ENCODE peak calls at places on chromosomes 3 and 15, in four cellular contexts. One of them, this sample, is unnamed.

GRCh38 chr3:59839810-59840515 is 790.1 kb upstream of the CFAP20DC start:
- DNase-seq in astrocyte of the spinal cord: no peak
- DNase-seq in GM06990: peak; percentile 63
- DNase-seq in foreskin fibroblast: no peak
- DNase-seq in this sample: no peak

GRCh38 chr3:25831578-25831977 is 41.7 kb downstream of the OXSM start:
- DNase-seq in GM06990: no peak
- DNase-seq in astrocyte of the spinal cord: peak; percentile 48
- DNase-seq in foreskin fibroblast: peak; percentile 68
- DNase-seq in this sample: no peak

GRCh38 chr3:134369861-134370596 is 4.2 kb downstream of the AMOTL2 start:
- DNase-seq in GM06990: no peak
- DNase-seq in foreskin fibroblast: peak; percentile 34
- DNase-seq in astrocyte of the spinal cord: no peak
- DNase-seq in this sample: no peak

GRCh38 chr3:47347217-47347801 is 33.5 kb upstream of the PTPN23 start:
- DNase-seq in astrocyte of the spinal cord: peak; percentile 23
- DNase-seq in GM06990: peak; percentile 39
- DNase-seq in foreskin fibroblast: peak; percentile 38
- DNase-seq in this sample: no peak

GRCh38 chr3:115576325-115576724 is 47.0 kb upstream of the GAP43 start:
- DNase-seq in astrocyte of the spinal cord: no peak
- DNase-seq in GM06990: no peak
- DNase-seq in foreskin fibroblast: no peak
- DNase-seq in this sample: no peak

GRCh38 chr3:98612587-98612986 is 19.2 kb upstream of the CPOX start:
- DNase-seq in astrocyte of the spinal cord: no peak
- DNase-seq in GM06990: peak; percentile 57
- DNase-seq in foreskin fibroblast: no peak
- DNase-seq in this sample: peak; percentile 30

GRCh38 chr3:122258757-122259371 is 66.2 kb upstream of the CSTA start:
- DNase-seq in astrocyte of the spinal cord: peak; percentile 49
- DNase-seq in GM06990: peak; percentile 69
- DNase-seq in foreskin fibroblast: peak; percentile 65
- DNase-seq in this sample: peak; percentile 79

GRCh38 chr15:76667943-76668715 is 237.0 kb downstream of the SCAPER start:
- DNase-seq in astrocyte of the spinal cord: no peak
- DNase-seq in foreskin fibroblast: peak; percentile 5
- DNase-seq in GM06990: no peak
- DNase-seq in this sample: no peak

GRCh38 chr15:101013769-101014223 is 94.6 kb downstream of the LRRK1 start:
- DNase-seq in foreskin fibroblast: no peak
- DNase-seq in astrocyte of the spinal cord: no peak
- DNase-seq in GM06990: no peak
- DNase-seq in this sample: no peak

GRCh38 chr3:14861031-14861430 is 42.3 kb downstream of the FGD5 start:
- DNase-seq in GM06990: no peak
- DNase-seq in astrocyte of the spinal cord: no peak
- DNase-seq in foreskin fibroblast: no peak
- DNase-seq in this sample: no peak

GRCh38 chr15:75823860-75824613 is 19.2 kb upstream of the UBE2Q2 start:
- DNase-seq in foreskin fibroblast: no peak
- DNase-seq in astrocyte of the spinal cord: no peak
- DNase-seq in GM06990: no peak
- DNase-seq in this sample: no peak

GRCh38 chr15:81303241-81304225 is 20.4 kb downstream of the STARD5 start:
- DNase-seq in GM06990: no peak
- DNase-seq in astrocyte of the spinal cord: no peak
- DNase-seq in foreskin fibroblast: no peak
- DNase-seq in this sample: no peak

GRCh38 chr3:152517517-152517916 is 248.8 kb downstream of the MBNL1 start:
- DNase-seq in GM06990: no peak
- DNase-seq in foreskin fibroblast: no peak
- DNase-seq in astrocyte of the spinal cord: no peak
- DNase-seq in this sample: no peak

GRCh38 chr3:123719785-123720531 is 135.1 kb upstream of the HACD2 start:
- DNase-seq in astrocyte of the spinal cord: no peak
- DNase-seq in foreskin fibroblast: no peak
- DNase-seq in GM06990: no peak
- DNase-seq in this sample: no peak

GRCh38 chr15:59309405-59309804 is 63.3 kb downstream of the MYO1E start:
- DNase-seq in foreskin fibroblast: no peak
- DNase-seq in GM06990: no peak
- DNase-seq in astrocyte of the spinal cord: no peak
- DNase-seq in this sample: no peak

GRCh38 chr3:123861081-123861836 is 22.9 kb downstream of the MYLK start:
- DNase-seq in foreskin fibroblast: peak; percentile 29
- DNase-seq in astrocyte of the spinal cord: no peak
- DNase-seq in GM06990: no peak
- DNase-seq in this sample: no peak

GRCh38 chr3:188092648-188093047 is 61.3 kb upstream of the LPP start:
- DNase-seq in GM06990: no peak
- DNase-seq in astrocyte of the spinal cord: no peak
- DNase-seq in foreskin fibroblast: peak; percentile 65
- DNase-seq in this sample: no peak

GRCh38 chr3:60504827-60505457 is 746.3 kb downstream of the FHIT start:
- DNase-seq in foreskin fibroblast: no peak
- DNase-seq in astrocyte of the spinal cord: no peak
- DNase-seq in GM06990: peak; percentile 33
- DNase-seq in this sample: no peak

GRCh38 chr15:68403161-68403941 is 28.6 kb downstream of the ITGA11 start:
- DNase-seq in foreskin fibroblast: no peak
- DNase-seq in astrocyte of the spinal cord: no peak
- DNase-seq in GM06990: no peak
- DNase-seq in this sample: no peak

GRCh38 chr3:64399205-64399800 is 174.0 kb upstream of the PRICKLE2 start:
- DNase-seq in GM06990: no peak
- DNase-seq in foreskin fibroblast: peak; percentile 83
- DNase-seq in astrocyte of the spinal cord: peak; percentile 77
- DNase-seq in this sample: peak; percentile 60

GRCh38 chr3:127162947-127163645 is 29.8 kb upstream of the PRR23E start:
- DNase-seq in foreskin fibroblast: no peak
- DNase-seq in GM06990: no peak
- DNase-seq in astrocyte of the spinal cord: no peak
- DNase-seq in this sample: no peak

GRCh38 chr3:194205675-194206133 is 69.8 kb downstream of the HES1 start:
- DNase-seq in foreskin fibroblast: no peak
- DNase-seq in astrocyte of the spinal cord: peak; percentile 21
- DNase-seq in GM06990: no peak
- DNase-seq in this sample: peak; percentile 28

GRCh38 chr3:182241777-182242556 is 530.2 kb downstream of the SOX2 start:
- DNase-seq in astrocyte of the spinal cord: peak; percentile 89
- DNase-seq in foreskin fibroblast: peak; percentile 6
- DNase-seq in GM06990: no peak
- DNase-seq in this sample: no peak

GRCh38 chr15:74906193-74906449 is 530 bp downstream of the FAM219B start:
- DNase-seq in foreskin fibroblast: peak; percentile 59
- DNase-seq in astrocyte of the spinal cord: no peak
- DNase-seq in GM06990: no peak
- DNase-seq in this sample: no peak

GRCh38 chr3:157442729-157443128 is 6.1 kb downstream of the PTX3 start:
- DNase-seq in astrocyte of the spinal cord: no peak
- DNase-seq in foreskin fibroblast: peak; percentile 78
- DNase-seq in GM06990: no peak
- DNase-seq in this sample: no peak

GRCh38 chr3:157445897-157446296 is 9.2 kb downstream of the PTX3 start:
- DNase-seq in foreskin fibroblast: peak; percentile 85
- DNase-seq in astrocyte of the spinal cord: no peak
- DNase-seq in GM06990: no peak
- DNase-seq in this sample: no peak

GRCh38 chr3:157443873-157444770 is 7.5 kb downstream of the PTX3 start:
- DNase-seq in GM06990: no peak
- DNase-seq in foreskin fibroblast: peak; percentile 85
- DNase-seq in astrocyte of the spinal cord: no peak
- DNase-seq in this sample: no peak

GRCh38 chr3:157444789-157445188 is 8.1 kb downstream of the PTX3 start:
- DNase-seq in GM06990: no peak
- DNase-seq in astrocyte of the spinal cord: no peak
- DNase-seq in foreskin fibroblast: peak; percentile 66
- DNase-seq in this sample: no peak

DNA sequence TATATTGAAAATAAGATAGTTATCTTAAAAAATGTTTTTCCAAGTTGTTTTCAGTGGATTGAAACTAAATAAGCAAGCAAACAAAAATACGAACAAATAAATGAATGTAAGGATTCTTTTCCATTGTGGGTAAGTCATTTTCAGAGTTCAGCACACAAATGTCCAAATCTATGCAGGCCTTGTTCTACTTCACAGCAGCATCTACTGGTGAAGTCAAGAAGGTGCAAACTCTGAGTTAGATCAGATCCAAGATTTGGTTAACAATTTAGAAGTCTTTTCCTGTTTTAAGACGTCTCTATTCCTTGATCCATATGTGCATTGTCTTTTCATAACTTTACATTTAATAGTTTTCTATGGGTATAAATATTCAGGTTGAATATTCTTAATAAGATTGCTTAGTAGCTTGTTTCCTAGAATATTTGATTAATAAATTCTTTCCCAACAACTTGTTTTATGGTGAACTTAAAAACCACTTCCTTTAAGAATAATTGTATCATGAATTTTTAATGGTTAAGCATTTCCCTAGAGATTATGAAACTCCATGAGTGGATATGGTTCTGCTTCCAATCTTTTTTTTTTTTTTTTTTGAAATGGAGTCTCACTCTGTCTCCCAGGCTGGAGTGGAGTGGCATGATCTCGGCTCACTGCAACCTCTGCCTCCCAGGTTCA is 10.5 kb downstream of the PTX3 start:
- DNase-seq in GM06990: no peak
- DNase-seq in foreskin fibroblast: peak; percentile 80
- DNase-seq in astrocyte of the spinal cord: peak; percentile 64
- DNase-seq in this sample: peak; percentile 17
- TF ChIP-seq CTCF in GM06990: peak; percentile 39
- TF ChIP-seq CTCF in foreskin fibroblast: peak; percentile 86
- TF ChIP-seq CTCF in astrocyte of the spinal cord: peak; percentile 87
- TF ChIP-seq CTCF in this sample: peak; percentile 54

GRCh38 chr3:154584041-154584440 is 154.1 kb upstream of the GPR149 start:
- DNase-seq in astrocyte of the spinal cord: no peak
- DNase-seq in foreskin fibroblast: peak; percentile 8
- DNase-seq in GM06990: no peak
- DNase-seq in this sample: no peak
- TF ChIP-seq CTCF in astrocyte of the spinal cord: no peak
- TF ChIP-seq CTCF in foreskin fibroblast: no peak
- TF ChIP-seq CTCF in GM06990: no peak
- TF ChIP-seq CTCF in this sample: no peak

DNA sequence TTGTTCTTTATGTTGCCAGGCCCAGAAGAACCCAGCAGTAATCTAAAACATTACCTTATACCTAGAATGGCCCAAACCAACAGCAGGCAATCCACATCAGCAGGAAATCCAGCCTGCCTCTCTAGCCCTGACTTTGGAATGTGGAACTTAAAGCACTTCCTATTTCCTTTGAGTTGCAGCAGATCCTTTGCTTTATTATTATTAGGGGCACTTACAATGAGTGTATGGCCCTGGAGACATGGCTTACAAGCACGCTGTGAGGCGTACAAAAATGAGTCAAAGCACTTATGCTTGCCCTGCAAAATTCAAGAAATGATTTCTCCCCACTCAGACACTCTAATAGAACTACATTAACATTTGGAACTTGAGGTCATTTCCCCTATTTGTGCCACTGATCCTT is 9.6 kb upstream of the KNSTRN start:
- DNase-seq in astrocyte of the spinal cord: no peak
- DNase-seq in GM06990: no peak
- DNase-seq in foreskin fibroblast: peak; percentile 50
- DNase-seq in this sample: no peak
- TF ChIP-seq CTCF in astrocyte of the spinal cord: no peak
- TF ChIP-seq CTCF in GM06990: no peak
- TF ChIP-seq CTCF in foreskin fibroblast: no peak
- TF ChIP-seq CTCF in this sample: no peak

GRCh38 chr15:63157066-63157890 is at the start of gene RPS27L:
- DNase-seq in foreskin fibroblast: peak; percentile 95
- DNase-seq in astrocyte of the spinal cord: peak; percentile 96
- DNase-seq in GM06990: peak; percentile 89
- DNase-seq in this sample: peak; percentile 90

GRCh38 chr15:63155486-63155885 is 1.8 kb downstream of the RPS27L start:
- DNase-seq in foreskin fibroblast: no peak
- DNase-seq in astrocyte of the spinal cord: no peak
- DNase-seq in GM06990: no peak
- DNase-seq in this sample: no peak

GRCh38 chr15:63156086-63156707 is 1.1 kb downstream of the RPS27L start:
- DNase-seq in GM06990: no peak
- DNase-seq in astrocyte of the spinal cord: peak; percentile 29
- DNase-seq in foreskin fibroblast: no peak
- DNase-seq in this sample: no peak

GRCh38 chr15:63156708-63157065 is 590 bp downstream of the RPS27L start:
- DNase-seq in foreskin fibroblast: peak; percentile 41
- DNase-seq in GM06990: no peak
- DNase-seq in astrocyte of the spinal cord: peak; percentile 48
- DNase-seq in this sample: no peak

GRCh38 chr15:63157891-63158431 is 684 bp upstream of the RPS27L start:
- DNase-seq in foreskin fibroblast: peak; percentile 89
- DNase-seq in GM06990: no peak
- DNase-seq in astrocyte of the spinal cord: peak; percentile 85
- DNase-seq in this sample: peak; percentile 54
- TF ChIP-seq CTCF in foreskin fibroblast: peak; percentile 17
- TF ChIP-seq CTCF in GM06990: peak; percentile 7
- TF ChIP-seq CTCF in astrocyte of the spinal cord: peak; percentile 20
- TF ChIP-seq CTCF in this sample: no peak

GRCh38 chr3:191809326-191809949 is 348.5 kb downstream of the PYDC2 start:
- DNase-seq in GM06990: no peak
- DNase-seq in astrocyte of the spinal cord: no peak
- DNase-seq in foreskin fibroblast: no peak
- DNase-seq in this sample: peak; percentile 35
- TF ChIP-seq CTCF in GM06990: peak; percentile 12
- TF ChIP-seq CTCF in astrocyte of the spinal cord: no peak
- TF ChIP-seq CTCF in foreskin fibroblast: no peak
- TF ChIP-seq CTCF in this sample: no peak

DNA sequence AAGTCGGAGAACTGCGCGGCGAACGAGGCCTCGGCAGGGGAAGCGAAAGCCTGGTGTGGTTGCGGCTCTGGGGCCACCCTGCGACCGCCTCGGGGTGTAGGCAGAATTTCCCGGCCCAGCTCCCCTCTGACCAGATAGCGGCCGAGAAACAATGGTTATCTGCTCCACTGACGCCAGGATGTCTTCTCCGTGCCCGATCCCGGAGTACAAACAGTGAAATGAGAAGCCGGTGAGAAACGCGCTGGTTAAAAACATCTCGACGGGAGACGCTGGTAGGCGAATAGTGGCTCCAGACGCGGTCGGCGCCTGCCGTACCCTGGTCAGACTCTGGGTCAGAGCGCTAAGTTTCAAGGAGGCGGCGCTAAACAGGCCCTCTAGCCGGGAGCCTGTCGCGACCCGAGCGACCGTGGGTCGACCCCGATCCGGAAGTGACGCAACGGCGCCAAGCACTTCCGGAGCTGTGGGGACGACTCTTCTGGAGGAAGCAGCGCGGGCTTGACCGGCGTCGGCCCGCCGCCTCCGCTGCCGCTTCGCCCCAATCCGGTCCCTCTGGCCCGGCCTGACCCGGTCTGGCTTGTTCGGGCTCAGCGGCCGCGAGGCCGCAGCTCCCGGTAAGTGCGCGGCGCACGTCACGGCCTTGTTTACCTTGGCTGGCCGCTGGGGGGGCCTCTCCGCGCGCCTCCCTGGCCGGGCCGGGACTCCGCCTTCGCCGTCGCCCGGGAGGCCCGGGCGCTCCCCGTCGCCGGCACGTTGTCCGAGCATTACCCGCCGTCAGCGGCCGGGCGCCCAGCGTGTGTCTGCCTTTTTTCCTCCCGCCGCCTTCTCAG is at the start of gene ARIH2:
- DNase-seq in astrocyte of the spinal cord: peak; percentile 94
- DNase-seq in GM06990: peak; percentile 96
- DNase-seq in foreskin fibroblast: peak; percentile 98
- DNase-seq in this sample: peak; percentile 91
- TF ChIP-seq CTCF in astrocyte of the spinal cord: no peak
- TF ChIP-seq CTCF in GM06990: no peak
- TF ChIP-seq CTCF in foreskin fibroblast: no peak
- TF ChIP-seq CTCF in this sample: no peak

This sample was measured in Calu3.